ENCODE peak calls at places on chromosomes 7 and 10, in four cellular contexts. O is mammary epithelial cell, E is transverse colon, N is gastrocnemius medialis. S is an unnamed sample.

GRCh38 chr10:61897671-61898434 is 3.6 kb upstream of the ARID5B start:
- DNase-seq in E (peak; percentile 54), N (no peak), O (no peak), S (peak; percentile 48)

GRCh38 chr10:59508296-59508695 is 145.9 kb upstream of the FAM13C start:
- DNase-seq in E (peak; percentile 70), O (peak; percentile 76), N (no peak), S (no peak)

GRCh38 chr10:119395287-119396007 is 147.1 kb downstream of the RGS10 start:
- DNase-seq in O (no peak), N (peak; percentile 27), E (no peak), S (peak; percentile 51)

GRCh38 chr7:129169705-129170319 is 18.6 kb upstream of the SMO start:
- DNase-seq in N (no peak), E (no peak), O (no peak), S (no peak)

GRCh38 chr10:22766693-22767092 is 52.3 kb upstream of the PIP4K2A start:
- DNase-seq in N (no peak), E (no peak), O (no peak), S (no peak)

GRCh38 chr10:71217266-71218045 is 5.1 kb downstream of the UNC5B start:
- DNase-seq in N (no peak), E (no peak), O (peak; percentile 41), S (no peak)

GRCh38 chr10:74770400-74770799 is 56.0 kb upstream of the KAT6B start:
- DNase-seq in E (no peak), N (no peak), O (no peak), S (no peak)

GRCh38 chr7:73647725-73648592 is 19.7 kb upstream of the VPS37D start:
- DNase-seq in O (no peak), E (peak; percentile 83), N (no peak), S (no peak)

GRCh38 chr10:76141376-76141775 is 710.0 kb downstream of the LRMDA start:
- DNase-seq in N (no peak), O (no peak), E (no peak), S (no peak)

GRCh38 chr7:150390206-150390605 is 11.1 kb downstream of the ZNF775 start:
- DNase-seq in O (no peak), N (no peak), E (no peak), S (no peak)

GRCh38 chr7:66306243-66306642 is 101.1 kb downstream of the TPST1 start:
- DNase-seq in E (no peak), O (peak; percentile 84), N (no peak), S (no peak)

GRCh38 chr10:80599424-80599847 is 61.7 kb downstream of the SH2D4B start:
- DNase-seq in E (peak; percentile 30), O (peak; percentile 25), N (no peak), S (no peak)

GRCh38 chr10:99551158-99551557 is 18.4 kb downstream of the NKX2-3 start:
- DNase-seq in E (peak; percentile 57), O (peak; percentile 70), N (peak; percentile 18), S (no peak)

GRCh38 chr7:73706122-73707044 is 13.1 kb downstream of the STX1A start:
- DNase-seq in E (no peak), O (no peak), N (no peak), S (no peak)

GRCh38 chr7:107891619-107892366 is 810 bp downstream of the DLD start:
- DNase-seq in N (no peak), O (peak; percentile 59), E (no peak), S (no peak)

GRCh38 chr10:103884681-103885139 is 29.3 kb upstream of the SH3PXD2A start:
- DNase-seq in O (peak; percentile 73), N (no peak), E (peak; percentile 30), S (no peak)

GRCh38 chr10:63720072-63720537 is 198.9 kb downstream of the REEP3 start:
- DNase-seq in E (peak; percentile 56), O (peak; percentile 52), N (no peak), S (peak; percentile 79)

GRCh38 chr10:119575506-119575905 is 21.3 kb downstream of the TIAL1 start:
- DNase-seq in N (no peak), E (no peak), O (peak; percentile 37), S (no peak)

GRCh38 chr10:110007171-110007700 is 548 bp upstream of the ADD3 start:
- DNase-seq in E (no peak), O (no peak), N (peak; percentile 3), S (no peak)

GRCh38 chr10:110006358-110007170 is 1.2 kb upstream of the ADD3 start:
- DNase-seq in E (peak; percentile 48), O (peak; percentile 24), N (peak; percentile 17), S (peak; percentile 44)

GRCh38 chr10:110005716-110006115 is 2.1 kb upstream of the ADD3 start:
- DNase-seq in N (no peak), E (peak; percentile 46), O (peak; percentile 22), S (peak; percentile 18)

GRCh38 chr10:110002801-110003523 is 4.8 kb upstream of the ADD3 start:
- DNase-seq in O (no peak), N (no peak), E (peak; percentile 43), S (no peak)

DNA sequence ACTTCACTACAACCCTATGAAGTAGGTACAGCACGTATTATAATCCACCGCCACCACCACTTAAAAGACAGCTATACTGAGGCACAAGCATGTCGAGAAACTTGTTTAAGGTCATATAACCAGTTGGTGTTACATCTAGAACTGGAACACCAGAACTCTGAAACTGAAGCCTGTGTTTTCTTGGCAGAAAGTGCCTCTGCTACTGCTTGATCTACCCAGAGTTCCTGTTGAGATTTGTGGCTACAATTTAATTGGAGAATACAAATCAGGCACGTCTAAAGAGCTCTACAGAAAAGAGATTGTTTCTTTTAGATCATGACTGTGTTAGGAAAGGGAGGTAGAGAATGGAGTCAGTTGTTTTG is 4.3 kb upstream of the ADD3 start:
- DNase-seq in N (no peak), E (no peak), O (no peak), S (no peak)
- H3K27ac ChIP-seq in N (no peak overlapping the region), E (peak overlapping the region; percentile 58), O (no peak overlapping the region), S (no peak overlapping the region)

DNA sequence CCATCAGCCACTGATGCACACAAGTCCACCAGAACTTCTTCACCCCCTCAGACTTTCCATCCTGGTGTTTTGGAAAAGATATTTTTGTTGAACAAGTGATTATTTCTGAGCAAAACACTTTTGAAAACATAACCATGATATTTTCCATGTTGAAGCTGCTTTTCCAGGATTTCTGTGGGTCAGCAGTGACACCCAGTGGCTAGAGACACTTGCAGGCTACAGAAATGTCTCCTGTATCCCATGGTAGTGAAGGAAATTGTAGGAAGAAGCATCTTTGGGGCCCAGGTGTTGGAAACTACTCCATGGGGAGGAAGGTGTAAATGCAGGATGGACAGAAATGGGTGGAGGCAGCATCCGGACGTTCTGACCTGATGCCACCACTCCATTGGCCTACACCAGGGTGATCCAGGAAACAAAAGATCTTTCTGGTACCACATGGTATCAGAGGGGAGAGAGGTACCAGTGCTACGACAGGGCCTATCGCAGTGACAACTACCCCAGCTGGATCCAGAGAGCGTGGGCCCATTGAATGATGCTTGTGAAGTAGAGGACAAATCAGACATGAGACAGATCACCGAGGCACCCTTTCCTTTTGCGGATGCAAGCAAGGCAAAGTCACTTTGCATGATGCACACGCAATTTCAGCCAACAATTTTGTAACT is 111.7 kb upstream of the COBL start:
- DNase-seq in N (no peak), E (peak; percentile 13), O (no peak), S (no peak)
- TF ChIP-seq CTCF in N (no peak), E (peak; percentile 15), O (peak; percentile 13), S (no peak)

GRCh38 chr10:28685717-28686116 is 8.4 kb downstream of the BAMBI start:
- DNase-seq in E (no peak), O (no peak), N (no peak), S (no peak)

GRCh38 chr10:28690545-28690944 is 13.2 kb downstream of the BAMBI start:
- DNase-seq in O (no peak), N (no peak), E (no peak), S (no peak)

GRCh38 chr10:28686835-28687682 is 9.7 kb downstream of the BAMBI start:
- DNase-seq in N (no peak), O (no peak), E (no peak), S (no peak)

GRCh38 chr10:28684986-28685580 is 7.8 kb downstream of the BAMBI start:
- DNase-seq in O (no peak), E (no peak), N (no peak), S (no peak)

GRCh38 chr10:28687683-28688001 is 10.3 kb downstream of the BAMBI start:
- DNase-seq in E (no peak), O (no peak), N (no peak), S (no peak)
- H3K27ac ChIP-seq in E (no peak overlapping the region), O (no peak overlapping the region), N (no peak overlapping the region), S (no peak overlapping the region)

GRCh38 chr7:86908948-86909347 is 150.5 kb downstream of the ELAPOR2 start:
- DNase-seq in N (no peak), O (no peak), E (no peak), S (no peak)

GRCh38 chr7:86913709-86914108 is 145.7 kb downstream of the ELAPOR2 start:
- DNase-seq in O (no peak), N (no peak), E (no peak), S (no peak)

GRCh38 chr7:86916277-86916825 is 143.1 kb downstream of the ELAPOR2 start:
- DNase-seq in O (no peak), N (no peak), E (no peak), S (no peak)

GRCh38 chr7:86914468-86915054 is 144.9 kb downstream of the ELAPOR2 start:
- DNase-seq in N (no peak), O (no peak), E (no peak), S (no peak)

GRCh38 chr7:86911703-86912102 is 147.8 kb downstream of the ELAPOR2 start:
- DNase-seq in N (no peak), O (no peak), E (no peak), S (no peak)
- TF ChIP-seq CTCF in N (no peak), O (no peak), E (no peak), S (no peak)

DNA sequence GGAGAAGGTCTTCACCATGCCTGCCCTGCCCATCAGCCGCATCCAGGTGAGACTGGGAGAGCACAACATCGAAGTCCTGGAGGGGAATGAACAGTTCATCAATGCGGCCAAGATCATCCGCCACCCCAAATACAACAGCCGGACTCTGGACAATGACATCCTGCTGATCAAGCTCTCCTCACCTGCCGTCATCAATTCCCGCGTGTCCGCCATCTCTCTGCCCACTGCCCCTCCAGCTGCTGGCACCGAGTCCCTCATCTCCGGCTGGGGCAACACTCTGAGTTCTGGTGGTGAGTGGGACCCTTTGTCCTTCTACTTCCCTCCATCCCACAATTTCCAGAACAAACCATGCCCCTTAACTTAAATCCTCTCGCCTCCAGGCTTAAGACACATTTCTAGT is 2.5 kb downstream of the PRSS2 start:
- DNase-seq in E (no peak), N (no peak), O (no peak), S (no peak)
- H3K27ac ChIP-seq in E (no peak overlapping the region), N (no peak overlapping the region), O (no peak overlapping the region), S (no peak overlapping the region)

DNA sequence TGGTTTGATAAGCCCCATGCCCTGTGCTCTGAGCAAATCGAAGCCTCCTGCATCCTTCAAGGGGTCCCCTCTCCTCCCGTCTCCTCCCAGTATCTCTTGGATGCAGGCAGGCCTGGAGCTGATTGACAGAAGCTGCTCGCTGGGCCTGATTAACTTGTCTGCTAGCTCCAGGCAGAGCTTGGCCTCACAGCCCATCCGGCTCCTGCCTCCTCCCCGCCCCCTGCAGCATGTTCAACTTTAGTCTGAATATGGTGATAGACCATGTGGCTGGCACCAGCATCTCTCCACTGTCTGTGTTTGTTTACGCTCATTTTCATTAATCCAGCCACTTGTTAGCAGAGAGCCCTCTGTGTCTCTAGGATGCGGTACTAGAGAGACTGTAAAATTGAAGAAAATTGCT is 432.2 kb downstream of the DPP6 start:
- DNase-seq in N (no peak), E (no peak), O (no peak), S (no peak)
- TF ChIP-seq CTCF in N (no peak), E (no peak), O (no peak), S (no peak)

GRCh38 chr7:20140278-20141058 is 76.7 kb downstream of the MACC1 start:
- DNase-seq in E (no peak), N (no peak), O (no peak), S (no peak)
- H3K27ac ChIP-seq in E (no peak overlapping the region), N (no peak overlapping the region), O (no peak overlapping the region), S (no peak overlapping the region)